ENCODE peak calls at places on chromosomes 1 and 21, in six cellular contexts. D is LoVo; O is T-helper 9 cell; S is NCI-H2029; X is stimulated activated CD8-positive, alpha-beta memory T cell treated with anti-CD3 and anti-CD28 coated beads, Interleukin-12 subunit alpha, Interleukin-12 subunit beta, amount 100 ng/mL, for 1 hour; G is cardiac muscle cell. L is an unnamed sample.

GRCh38 chr1:159892944-159893343 is 7.0 kb downstream of the CFAP45 start:
- DNase-seq in G (no peak), S (no peak), D (no peak), O (no peak), X (no peak), L (no peak)

GRCh38 chr1:54120698-54121481 is 31.9 kb downstream of the CDCP2 start:
- DNase-seq in O (no peak), S (no peak), D (no peak), G (no peak), X (no peak), L (no peak)

GRCh38 chr1:92749024-92749634 is 35.8 kb downstream of the EVI5 start:
- DNase-seq in D (peak), S (peak), X (peak), O (peak), G (peak), L (peak)

GRCh38 chr1:150875197-150876110 is 945 bp downstream of the ARNT start:
- DNase-seq in G (peak), D (no peak), S (no peak), O (no peak), X (no peak), L (peak)

GRCh38 chr1:40044065-40044575 is 3.6 kb downstream of the CAP1 start:
- DNase-seq in G (no peak), X (no peak), D (no peak), O (no peak), S (no peak), L (no peak)

GRCh38 chr1:57411262-57411661 is 12.6 kb downstream of the DAB1 start:
- DNase-seq in D (peak), S (no peak), O (no peak), X (no peak), G (peak), L (no peak)

GRCh38 chr1:159040893-159041724 is 31.4 kb downstream of the IFI16 start:
- DNase-seq in D (no peak), S (no peak), O (no peak), X (no peak), G (no peak), L (no peak)

GRCh38 chr1:109883248-109883955 is 27.2 kb upstream of the CSF1 start:
- DNase-seq in D (no peak), O (no peak), X (no peak), G (no peak), S (no peak), L (no peak)

GRCh38 chr1:213061263-213061662 is 10.2 kb downstream of the RPS6KC1 start:
- DNase-seq in D (no peak), S (no peak), X (no peak), O (no peak), G (no peak), L (no peak)

GRCh38 chr1:51410568-51411460 is 80.5 kb upstream of the TTC39A start:
- DNase-seq in X (no peak), S (no peak), D (no peak), G (peak), O (no peak), L (no peak)

GRCh38 chr21:36959020-36959835 is 7.2 kb downstream of the HLCS start:
- DNase-seq in D (no peak), S (no peak), G (no peak), O (no peak), X (no peak), L (no peak)

GRCh38 chr21:41043008-41043407 is 125.0 kb upstream of the BACE2 start:
- DNase-seq in G (no peak), D (no peak), S (no peak), O (no peak), X (no peak), L (no peak)

GRCh38 chr1:162564762-162565218 is 3.3 kb downstream of the UAP1 start:
- DNase-seq in O (no peak), G (peak), S (no peak), D (no peak), X (no peak), L (no peak)

GRCh38 chr1:157785241-157785640 is 8.3 kb upstream of the FCRL2 start:
- DNase-seq in G (no peak), S (no peak), O (no peak), X (no peak), D (no peak), L (no peak)

GRCh38 chr21:44532712-44533111 is 7.3 kb downstream of the KRTAP10-1 start:
- DNase-seq in D (no peak), S (no peak), O (no peak), G (no peak), X (no peak), L (no peak)

GRCh38 chr1:183180213-183180612 is 5.9 kb upstream of the LAMC2 start:
- DNase-seq in X (no peak), D (no peak), G (peak), O (no peak), S (peak), L (no peak)

GRCh38 chr1:155009221-155009711 is 6.7 kb downstream of the ZBTB7B start:
- DNase-seq in S (no peak), D (no peak), O (no peak), X (no peak), G (no peak), L (no peak)

GRCh38 chr1:41454406-41454805 is 30.1 kb downstream of the EDN2 start:
- DNase-seq in D (no peak), X (no peak), G (peak), S (no peak), O (no peak), L (no peak)

GRCh38 chr1:198018529-198018928 is 101.4 kb downstream of the LHX9 start:
- DNase-seq in O (no peak), X (no peak), D (peak), G (peak), S (no peak), L (no peak)